ENCODE peak calls at places on chromosomes 4 and X, in seven cellular contexts. G is NCI-H1417 treated with DMSO at 0.1 percent for 48 hours; E is naive thymus-derived CD4-positive, alpha-beta T cell; Z is mucosa of descending colon; M is lung; D is stimulated activated naive CD8-positive, alpha-beta T cell treated with anti-CD3 and anti-CD28 coated beads, Interleukin-15, Interleukin-2, amounts not matched to agents 100 U/mL and 50 U/mL, for 24 hours; S is A172. P is an unnamed sample.

GRCh38 chr4:125714845-125715244 is 400.1 kb downstream of the FAT4 start:
- DNase-seq in G (no peak), Z (no peak), S (no peak), E (no peak), M (no peak), D (no peak), P (peak; percentile 73)

GRCh38 chr4:183349673-183350072 is 27.4 kb upstream of the CLDN24 start:
- DNase-seq in M (no peak), Z (no peak), D (no peak), S (peak; percentile 27), G (no peak), E (no peak), P (no peak)

GRCh38 chr4:89007338-89007737 is 49.6 kb downstream of the FAM13A start:
- DNase-seq in S (no peak), Z (no peak), G (no peak), D (no peak), M (no peak), E (no peak), P (no peak)

GRCh38 chr4:33060873-33061542 is 2340.8 kb downstream of the PCDH7 start:
- DNase-seq in Z (peak; percentile 39), S (peak; percentile 49), G (no peak), M (no peak), D (peak; percentile 3), E (no peak), P (peak; percentile 47)

GRCh38 chr4:102696763-102697162 is 64.0 kb downstream of the MANBA start:
- DNase-seq in Z (no peak), E (no peak), D (no peak), S (no peak), M (no peak), G (no peak), P (no peak)

GRCh38 chr4:94462572-94462971 is 10.8 kb downstream of the PDLIM5 start:
- DNase-seq in S (no peak), D (no peak), Z (no peak), E (no peak), M (no peak), G (no peak), P (no peak)

GRCh38 chr4:185421366-185422124 is 4.2 kb downstream of the UFSP2 start:
- DNase-seq in E (no peak), S (peak; percentile 48), D (no peak), M (no peak), G (no peak), Z (no peak), P (no peak)

GRCh38 chrX:74449322-74449936 is 28.1 kb downstream of the SLC16A2 start:
- DNase-seq in E (peak; percentile 13), Z (no peak), M (no peak), S (peak; percentile 74), D (peak; percentile 31), G (no peak), P (no peak)

GRCh38 chr4:85209161-85209560 is 242.7 kb upstream of the WDFY3 start:
- DNase-seq in E (no peak), S (no peak), Z (no peak), D (no peak), M (no peak), G (no peak), P (no peak)

GRCh38 chrX:105101378-105101777 is 119.1 kb downstream of the TEX13A start:
- DNase-seq in G (no peak), Z (no peak), D (no peak), S (no peak), M (no peak), E (no peak), P (no peak)

GRCh38 chrX:2848806-2849420 is 20.2 kb downstream of the GYG2 start:
- DNase-seq in G (no peak), D (no peak), E (no peak), Z (no peak), S (peak; percentile 77), M (no peak), P (no peak)

GRCh38 chrX:130071611-130072349 is 38.5 kb downstream of the ELF4 start:
- DNase-seq in M (no peak), D (no peak), Z (peak; percentile 49), G (no peak), E (no peak), S (no peak), P (no peak)

GRCh38 chr4:43968041-43968440 is 480.6 kb downstream of the KCTD8 start:
- DNase-seq in M (no peak), E (no peak), S (no peak), G (no peak), D (no peak), Z (no peak), P (no peak)

GRCh38 chrX:149365061-149365460 is 140.0 kb downstream of the IDS start:
- DNase-seq in Z (no peak), D (no peak), S (peak; percentile 65), M (no peak), E (no peak), G (no peak), P (no peak)

GRCh38 chr4:2248044-2248780 is 6.3 kb upstream of the HAUS3 start:
- DNase-seq in Z (peak; percentile 17), E (no peak), G (no peak), D (peak; percentile 2), S (no peak), M (no peak), P (no peak)

GRCh38 chrX:79452879-79453278 is 85.7 kb upstream of the ITM2A start:
- DNase-seq in M (no peak), D (no peak), Z (peak; percentile 28), S (no peak), E (no peak), G (no peak), P (no peak)

GRCh38 chrX:110477593-110478228 is 119.1 kb downstream of the RTL9 start:
- DNase-seq in S (no peak), M (no peak), D (no peak), G (no peak), E (no peak), Z (no peak), P (no peak)

GRCh38 chr4:10006236-10006603 is 15.1 kb downstream of the SLC2A9 start:
- DNase-seq in G (no peak), M (peak; percentile 73), E (no peak), D (no peak), Z (no peak), S (peak; percentile 12), P (no peak)

GRCh38 chrX:124699876-124700275 is 353.5 kb downstream of the SH2D1A start:
- DNase-seq in D (no peak), G (no peak), Z (no peak), S (no peak), M (no peak), E (no peak), P (no peak)

GRCh38 chrX:95666056-95666455 is 1018.6 kb upstream of the DIAPH2 start:
- DNase-seq in M (no peak), S (no peak), E (no peak), D (no peak), Z (no peak), G (no peak), P (no peak)

GRCh38 chr4:124710253-124710849 is 2.2 kb downstream of the ANKRD50 start:
- DNase-seq in E (no peak), Z (no peak), G (no peak), D (no peak), S (no peak), M (no peak), P (no peak)

GRCh38 chrX:42536286-42536685 is 241.7 kb downstream of the PPP1R2C start:
- DNase-seq in E (no peak), S (no peak), Z (no peak), M (no peak), D (no peak), G (no peak), P (no peak)

GRCh38 chr4:127134490-127134889 is 498.3 kb upstream of the INTU start:
- DNase-seq in Z (no peak), M (no peak), G (no peak), D (no peak), E (no peak), S (no peak), P (no peak)

P was measured in iPS DF 19.7.